ENCODE peak calls at places on chromosome 4, in nine cellular contexts. A, Y, L, T, V, W, N, S and K are unnamed samples.

GRCh38 chr4:54941994-54942552 is 183.3 kb downstream of the KDR start:
- DNase-seq in V (no peak), N (peak; percentile 43), A (no peak), L (no peak), W (no peak), S (peak; percentile 74), T (no peak), Y (no peak), K (no peak)

GRCh38 chr4:142846105-142846728 is at the start of gene INPP4B:
- DNase-seq in T (peak; percentile 84), S (peak; percentile 26), V (peak; percentile 22), A (peak; percentile 11), L (no peak), W (peak; percentile 3), N (peak; percentile 64), Y (peak; percentile 7), K (no peak)

GRCh38 chr4:126616795-126617194 is 1016.0 kb upstream of the INTU start:
- DNase-seq in S (no peak), V (no peak), L (no peak), T (no peak), A (no peak), Y (no peak), W (no peak), N (no peak), K (no peak)

GRCh38 chr4:121998024-121998423 is 46.2 kb upstream of the TRPC3 start:
- DNase-seq in W (no peak), S (no peak), V (no peak), L (no peak), N (no peak), A (no peak), T (no peak), Y (no peak), K (no peak)

GRCh38 chr4:169618286-169618685 is 2.1 kb upstream of the CLCN3 start:
- DNase-seq in N (no peak), V (no peak), T (no peak), W (no peak), L (no peak), A (no peak), Y (no peak), S (no peak), K (no peak)

GRCh38 chr4:16472537-16472936 is 246.3 kb upstream of the TAPT1 start:
- DNase-seq in T (no peak), N (no peak), V (no peak), Y (no peak), L (no peak), W (no peak), A (no peak), S (no peak), K (no peak)

GRCh38 chr4:52659016-52659721 is at the start of gene USP46:
- DNase-seq in Y (peak; percentile 78), V (no peak), W (peak; percentile 10), T (peak; percentile 92), A (peak; percentile 19), N (peak; percentile 87), L (no peak), S (peak; percentile 48), K (peak; percentile 85)

GRCh38 chr4:55008166-55009056 is 117.0 kb downstream of the KDR start:
- DNase-seq in L (no peak), N (peak; percentile 42), A (no peak), W (no peak), T (peak; percentile 53), Y (no peak), S (no peak), V (no peak), K (peak; percentile 11)

GRCh38 chr4:179536694-179537093 is 2094.5 kb upstream of the AGA start:
- DNase-seq in W (no peak), N (no peak), V (no peak), A (no peak), L (no peak), Y (no peak), T (no peak), S (no peak), K (no peak)

GRCh38 chr4:10015140-10015753 is 6.0 kb downstream of the SLC2A9 start:
- DNase-seq in S (no peak), L (no peak), T (no peak), N (peak; percentile 72), A (no peak), V (no peak), Y (peak; percentile 16), W (no peak), K (no peak)

GRCh38 chr4:133800966-133801365 is 400.6 kb downstream of the PABPC4L start:
- DNase-seq in Y (no peak), L (no peak), S (no peak), T (no peak), W (no peak), N (no peak), A (no peak), V (no peak), K (no peak)

GRCh38 chr4:134622194-134622593 is 420.6 kb upstream of the PABPC4L start:
- DNase-seq in V (no peak), N (no peak), W (no peak), S (no peak), A (no peak), Y (no peak), L (no peak), T (no peak), K (no peak)

GRCh38 chr4:137722910-137723309 is 190.6 kb upstream of the PCDH18 start:
- DNase-seq in V (no peak), Y (no peak), A (no peak), S (no peak), L (no peak), T (no peak), N (no peak), W (no peak), K (no peak)

GRCh38 chr4:113673450-113673849 is 88.1 kb downstream of the CAMK2D start:
- DNase-seq in T (no peak), V (no peak), S (no peak), N (no peak), L (no peak), A (no peak), Y (no peak), W (peak; percentile 20), K (no peak)

GRCh38 chr4:8761167-8761823 is 110.3 kb downstream of the HMX1 start:
- DNase-seq in N (no peak), V (no peak), L (no peak), A (peak; percentile 6), W (no peak), T (peak; percentile 52), Y (no peak), S (no peak), K (no peak)

GRCh38 chr4:153067376-153067775 is 131.3 kb downstream of the FHDC1 start:
- DNase-seq in V (no peak), W (no peak), T (no peak), N (peak; percentile 15), L (no peak), S (no peak), A (no peak), Y (no peak), K (no peak)

GRCh38 chr4:80192937-80193336 is 4.4 kb upstream of the PRDM8 start:
- DNase-seq in L (no peak), S (no peak), A (no peak), Y (no peak), N (peak; percentile 49), T (no peak), W (no peak), V (no peak), K (no peak)

GRCh38 chr4:140935259-140935658 is 179.1 kb upstream of the TBC1D9 start:
- DNase-seq in V (no peak), Y (no peak), T (no peak), A (no peak), L (peak; percentile 48), S (no peak), N (no peak), W (no peak), K (no peak)

GRCh38 chr4:4575284-4576211 is 33.7 kb upstream of the STX18 start:
- DNase-seq in L (no peak), Y (peak; percentile 56), S (no peak), V (no peak), T (peak; percentile 91), A (peak; percentile 22), W (peak; percentile 55), N (peak; percentile 73), K (peak; percentile 53)

GRCh38 chr4:168677063-168677462 is 180.2 kb downstream of the PALLD start:
- DNase-seq in A (no peak), T (no peak), L (no peak), V (no peak), Y (no peak), S (no peak), W (no peak), N (no peak), K (no peak)

GRCh38 chr4:106114284-106114683 is 201.7 kb downstream of the TBCK start:
- DNase-seq in V (no peak), Y (no peak), W (no peak), A (no peak), N (no peak), S (no peak), T (no peak), L (no peak), K (no peak)

GRCh38 chr4:121758896-121759568 is 5.9 kb downstream of the SMIM43 start:
- DNase-seq in A (no peak), N (peak; percentile 33), V (no peak), T (no peak), L (no peak), S (no peak), W (no peak), Y (no peak), K (no peak)

GRCh38 chr4:2637956-2638552 is 101.6 kb downstream of the FAM193A start:
- DNase-seq in V (no peak), Y (no peak), A (no peak), T (no peak), S (no peak), N (no peak), L (no peak), W (no peak), K (no peak)

GRCh38 chr4:109658871-109659410 is 44.3 kb downstream of the CASP6 start:
- DNase-seq in T (no peak), N (peak; percentile 24), S (no peak), W (no peak), V (no peak), A (no peak), L (no peak), Y (no peak), K (no peak)

GRCh38 chr4:8285143-8285975 is 15.8 kb downstream of the HTRA3 start:
- DNase-seq in W (no peak), L (no peak), N (no peak), Y (no peak), V (peak; percentile 49), A (no peak), S (no peak), T (peak; percentile 49), K (no peak)

GRCh38 chr4:3868146-3868840 is 102.1 kb downstream of the ADRA2C start:
- DNase-seq in L (no peak), S (no peak), A (no peak), Y (no peak), N (no peak), W (no peak), V (no peak), T (peak; percentile 68), K (no peak)

GRCh38 chr4:105548483-105548882 is 3.9 kb upstream of the ARHGEF38 start:
- DNase-seq in Y (no peak), N (no peak), L (no peak), V (peak; percentile 3), A (no peak), W (no peak), T (no peak), S (no peak), K (no peak)

GRCh38 chr4:28225005-28225404 is 1364.4 kb downstream of the STIM2 start:
- DNase-seq in Y (peak; percentile 13), V (no peak), S (no peak), N (peak; percentile 50), T (no peak), W (no peak), A (no peak), L (no peak), K (no peak)

GRCh38 chr4:68576272-68577100 is at the start of gene UGT2B17:
- DNase-seq in V (no peak), W (no peak), S (no peak), N (no peak), L (no peak), Y (no peak), A (no peak), T (no peak), K (no peak)

GRCh38 chr4:24856586-24856985 is 56.3 kb downstream of the CCDC149 start:
- DNase-seq in W (no peak), T (no peak), Y (no peak), V (peak; percentile 28), S (no peak), L (no peak), N (peak; percentile 74), A (no peak), K (peak; percentile 36)

GRCh38 chr4:54661156-54661555 is 3.4 kb downstream of the KIT start:
- DNase-seq in Y (no peak), N (peak; percentile 57), S (no peak), V (no peak), W (no peak), T (no peak), L (no peak), A (no peak), K (no peak)